ENCODE peak calls at places on chromosomes 13 and 19, in eight cellular contexts. X is tibial nerve; Q is fibroblast of lung; A is natural killer cell; M is naive thymus-derived CD8-positive, alpha-beta T cell; S is activated CD4-positive, alpha-beta T cell treated with anti-CD3 and anti-CD28 coated beads for 36 hours; D is EL; O is glomerular endothelial cell. G is an unnamed sample.

GRCh38 chr19:48491793-48492123 is 19.9 kb downstream of the LMTK3 start:
- DNase-seq in X (no peak), Q (no peak), A (no peak), M (no peak), S (no peak), D (no peak), O (no peak), G (no peak)

GRCh38 chr19:14479985-14480694 is 5.0 kb upstream of the PTGER1 start:
- DNase-seq in X (no peak), Q (peak), A (peak), M (peak), S (peak), D (peak), O (no peak), G (peak)

GRCh38 chr19:47637550-47637949 is 28.6 kb downstream of the BICRA start:
- DNase-seq in X (no peak), Q (peak), A (no peak), M (no peak), S (no peak), D (peak), O (no peak), G (no peak)

GRCh38 chr19:14550201-14550754 is 20.9 kb downstream of the TECR start:
- DNase-seq in X (no peak), Q (no peak), A (no peak), M (no peak), S (peak), D (no peak), O (no peak), G (peak)

GRCh38 chr13:30968734-30969335 is 36.4 kb downstream of the TEX26 start:
- DNase-seq in X (no peak), Q (peak), A (no peak), M (no peak), S (no peak), D (no peak), O (no peak), G (no peak)

GRCh38 chr19:28602675-28603298 is 610.2 kb downstream of the UQCRFS1 start:
- DNase-seq in X (no peak), Q (no peak), A (no peak), M (no peak), S (no peak), D (no peak), O (no peak), G (no peak)

GRCh38 chr19:18648971-18649310 is 12.1 kb downstream of the KLHL26 start:
- DNase-seq in X (no peak), Q (no peak), A (no peak), M (no peak), S (no peak), D (no peak), O (no peak), G (no peak)

GRCh38 chr19:679418-680286 is 3.5 kb downstream of the FSTL3 start:
- DNase-seq in X (peak), Q (peak), A (no peak), M (peak), S (peak), D (peak), O (no peak), G (peak)

GRCh38 chr19:3573162-3573857 is 566 bp downstream of the HMG20B start:
- DNase-seq in X (no peak), Q (no peak), A (no peak), M (no peak), S (peak), D (no peak), O (no peak), G (no peak)

GRCh38 chr19:2609389-2610116 is 92.9 kb downstream of the GNG7 start:
- DNase-seq in X (no peak), Q (no peak), A (peak), M (no peak), S (no peak), D (no peak), O (no peak), G (no peak)

GRCh38 chr13:49859568-49859967 is 67.1 kb upstream of the KPNA3 start:
- DNase-seq in X (no peak), Q (peak), A (no peak), M (no peak), S (no peak), D (peak), O (no peak), G (peak)

GRCh38 chr13:62933809-62934208 is 1518.2 kb upstream of the PCDH20 start:
- DNase-seq in X (no peak), Q (no peak), A (no peak), M (no peak), S (peak), D (no peak), O (no peak), G (no peak)

GRCh38 chr13:76903544-76904162 is 17.4 kb upstream of the KCTD12 start:
- DNase-seq in X (peak), Q (peak), A (peak), M (peak), S (peak), D (peak), O (no peak), G (peak)

G was measured in kidney tubule cell.